ENCODE peak calls at places on chromosomes 11 and 22, in eight cellular contexts. L, B, M, K, Z, X, Q and S are unnamed samples.

GRCh38 chr11:73330569-73331093 is 22.6 kb downstream of the ARHGEF17 start:
- DNase-seq in L (peak; percentile 61), B (no peak), M (no peak), K (no peak), Z (no peak), X (no peak), Q (no peak), S (no peak)

GRCh38 chr11:10441652-10442503 is 13.2 kb upstream of the AMPD3 start:
- DNase-seq in L (no peak), B (no peak), M (no peak), K (no peak), Z (no peak), X (no peak), Q (no peak), S (no peak)

GRCh38 chr22:22565991-22566390 is 6.9 kb upstream of the PRAME start:
- DNase-seq in L (peak; percentile 44), B (no peak), M (no peak), K (no peak), Z (no peak), X (no peak), Q (no peak), S (no peak)

GRCh38 chr22:23065495-23066122 is 4.7 kb upstream of the GNAZ start:
- DNase-seq in L (no peak), B (no peak), M (peak; percentile 24), K (peak; percentile 16), Z (peak; percentile 11), X (peak; percentile 10), Q (no peak), S (no peak)

GRCh38 chr11:102837646-102838045 is 5.8 kb downstream of the MMP3 start:
- DNase-seq in L (no peak), B (no peak), M (no peak), K (no peak), Z (no peak), X (no peak), Q (no peak), S (no peak)

GRCh38 chr11:28459912-28460311 is 351.7 kb downstream of the METTL15 start:
- DNase-seq in L (no peak), B (no peak), M (no peak), K (no peak), Z (no peak), X (no peak), Q (no peak), S (no peak)

GRCh38 chr11:774873-775592 is 2.3 kb downstream of the GATD1 start:
- DNase-seq in L (peak; percentile 33), B (no peak), M (no peak), K (no peak), Z (peak; percentile 33), X (no peak), Q (no peak), S (no peak)

GRCh38 chr22:33274214-33274828 is 216.1 kb upstream of the SYN3 start:
- DNase-seq in L (no peak), B (no peak), M (peak; percentile 73), K (peak; percentile 32), Z (no peak), X (no peak), Q (no peak), S (no peak)

GRCh38 chr11:125062931-125063428 is at the start of gene SLC37A2:
- DNase-seq in L (peak; percentile 54), B (no peak), M (peak; percentile 86), K (peak; percentile 67), Z (peak; percentile 65), X (peak; percentile 73), Q (no peak), S (no peak)

GRCh38 chr11:32056445-32056844 is 34.4 kb upstream of the RCN1 start:
- DNase-seq in L (no peak), B (no peak), M (no peak), K (no peak), Z (no peak), X (no peak), Q (no peak), S (no peak)

GRCh38 chr11:103926990-103927389 is 109.5 kb upstream of the DDI1 start:
- DNase-seq in L (no peak), B (no peak), M (no peak), K (no peak), Z (no peak), X (no peak), Q (no peak), S (no peak)

GRCh38 chr22:25900390-25900789 is 158.4 kb downstream of the MYO18B start:
- DNase-seq in L (no peak), B (no peak), M (no peak), K (no peak), Z (no peak), X (no peak), Q (no peak), S (no peak)

GRCh38 chr22:25900880-25901279 is 158.9 kb downstream of the MYO18B start:
- DNase-seq in L (no peak), B (no peak), M (no peak), K (no peak), Z (no peak), X (no peak), Q (no peak), S (no peak)

GRCh38 chr22:25899566-25899965 is 157.6 kb downstream of the MYO18B start:
- DNase-seq in L (no peak), B (no peak), M (no peak), K (no peak), Z (no peak), X (no peak), Q (no peak), S (no peak)

GRCh38 chr22:25902402-25902801 is 160.4 kb downstream of the MYO18B start:
- DNase-seq in L (no peak), B (no peak), M (no peak), K (no peak), Z (no peak), X (no peak), Q (no peak), S (no peak)

GRCh38 chr22:25903294-25903693 is 161.3 kb downstream of the MYO18B start:
- DNase-seq in L (no peak), B (peak; percentile 7), M (no peak), K (no peak), Z (no peak), X (no peak), Q (no peak), S (no peak)
- TF ChIP-seq CTCF in L (no peak), B (peak; percentile 77), M (no peak), K (no peak), Z (no peak), X (no peak), Q (no peak), S (peak; percentile 19)

DNA sequence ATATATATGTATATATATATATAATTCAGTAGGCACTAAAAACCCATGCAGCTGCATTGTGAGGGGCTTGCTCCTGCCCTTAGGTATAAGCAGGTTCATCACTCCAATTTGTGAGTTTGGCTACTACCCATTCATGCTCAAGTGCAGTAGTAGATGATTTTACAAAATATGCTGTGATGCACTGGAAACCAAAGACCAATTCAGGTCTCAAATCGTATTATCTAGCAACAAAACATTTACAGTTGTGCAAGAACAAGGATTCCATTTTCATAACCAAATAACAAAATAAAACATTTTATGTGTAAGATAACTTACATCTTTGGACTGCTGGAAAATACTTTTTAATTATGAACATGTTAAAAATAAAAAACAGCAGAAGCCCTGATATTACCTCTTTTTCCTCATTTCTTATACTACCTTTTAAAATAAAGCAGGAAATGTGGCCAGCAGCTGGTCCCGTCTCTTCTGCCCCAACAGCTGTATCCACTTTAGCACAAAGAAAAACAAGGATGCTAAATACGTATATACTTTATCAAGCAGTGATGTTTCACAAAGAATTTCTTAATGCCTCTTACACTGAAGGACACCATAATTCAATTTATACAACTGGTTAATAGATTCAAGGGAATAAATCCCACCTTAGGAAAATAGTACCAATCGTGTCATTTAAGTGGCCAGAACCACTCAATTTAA is 2.8 kb downstream of the CREBZF start:
- DNase-seq in L (peak; percentile 39), B (no peak), M (no peak), K (no peak), Z (no peak), X (no peak), Q (no peak), S (no peak)
- H3K36me3 ChIP-seq in L (peaks cover 4% of the 10 kb centered on the region), B (peaks cover 37% of the 10 kb centered on the region), M (no peaks in the 10 kb centered on the region), K (peaks cover 9% of the 10 kb centered on the region), Z (no peaks in the 10 kb centered on the region), X (no peaks in the 10 kb centered on the region), Q (no peaks in the 10 kb centered on the region), S (no peaks in the 10 kb centered on the region)

DNA sequence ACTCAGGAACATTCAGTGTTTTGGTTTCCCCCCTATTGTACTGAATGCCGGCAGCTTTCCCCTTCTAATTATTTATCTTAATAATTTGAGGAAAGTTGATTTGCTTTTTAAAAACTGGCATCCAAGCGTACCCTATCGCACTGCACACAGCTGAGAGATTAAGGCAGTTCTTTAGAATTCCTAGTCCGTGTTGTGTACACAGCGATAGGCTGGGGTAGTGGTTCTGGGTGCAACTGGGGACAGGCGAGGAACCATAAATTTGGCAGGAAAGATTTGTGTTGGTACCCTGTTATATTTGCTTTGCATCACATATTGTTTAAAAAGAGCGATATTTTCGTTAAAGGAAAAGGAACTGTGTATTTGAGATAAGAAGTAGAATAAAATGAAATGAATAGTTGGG is 39.2 kb downstream of the PTPRJ start:
- DNase-seq in L (no peak), B (no peak), M (no peak), K (no peak), Z (no peak), X (peak; percentile 45), Q (no peak), S (no peak)
- TF ChIP-seq CTCF in L (no peak), B (no peak), M (no peak), K (no peak), Z (no peak), X (no peak), Q (no peak), S (no peak)

GRCh38 chr22:19974233-19974861 is 32.7 kb upstream of the TXNRD2 start:
- DNase-seq in L (peak; percentile 51), B (peak; percentile 41), M (no peak), K (peak; percentile 45), Z (no peak), X (peak; percentile 53), Q (no peak), S (no peak)
- H3K36me3 ChIP-seq in L (peaks cover 25% of the 10 kb centered on the region), B (peaks cover 3% of the 10 kb centered on the region), M (no peaks in the 10 kb centered on the region), K (peaks cover 9% of the 10 kb centered on the region), Z (no peaks in the 10 kb centered on the region), X (no peaks in the 10 kb centered on the region), Q (no peaks in the 10 kb centered on the region), S (peaks cover 3% of the 10 kb centered on the region)

GRCh38 chr22:37994982-37995381 is 10.6 kb upstream of the SOX10 start:
- DNase-seq in L (no peak), B (no peak), M (no peak), K (no peak), Z (no peak), X (no peak), Q (no peak), S (no peak)

GRCh38 chr22:37996079-37996478 is 11.7 kb upstream of the SOX10 start:
- DNase-seq in L (no peak), B (no peak), M (no peak), K (no peak), Z (no peak), X (no peak), Q (no peak), S (no peak)

GRCh38 chr22:37995460-37995859 is 11.1 kb upstream of the SOX10 start:
- DNase-seq in L (no peak), B (no peak), M (no peak), K (no peak), Z (no peak), X (no peak), Q (no peak), S (no peak)

GRCh38 chr22:37998543-37998942 is 14.2 kb upstream of the SOX10 start:
- DNase-seq in L (no peak), B (no peak), M (no peak), K (no peak), Z (no peak), X (no peak), Q (no peak), S (no peak)

GRCh38 chr22:37996515-37997246 is 12.3 kb upstream of the SOX10 start:
- DNase-seq in L (no peak), B (no peak), M (no peak), K (no peak), Z (no peak), X (no peak), Q (no peak), S (no peak)
- TF ChIP-seq CTCF in L (no peak), B (peak; percentile 27), M (peak; percentile 32), K (no peak), Z (no peak), X (no peak), Q (no peak), S (no peak)